ENCODE peak calls at places on chromosome 9, in five cellular contexts. One of them, this sample, is unnamed.

GRCh38 chr9:93087971-93088655 is 7.9 kb upstream of the CARD19 start:
- DNase-seq in esophagus squamous epithelium: no peak
- DNase-seq in uterus: peak
- DNase-seq in AG08395: no peak
- DNase-seq in amniotic stem cell: no peak
- DNase-seq in this sample: no peak

GRCh38 chr9:93397664-93398381 is 53.7 kb upstream of the FAM120A start:
- DNase-seq in AG08395: no peak
- DNase-seq in esophagus squamous epithelium: no peak
- DNase-seq in uterus: no peak
- DNase-seq in amniotic stem cell: no peak
- DNase-seq in this sample: no peak

GRCh38 chr9:114482602-114483001 is 22.7 kb downstream of the WHRN start:
- DNase-seq in esophagus squamous epithelium: no peak
- DNase-seq in AG08395: no peak
- DNase-seq in uterus: no peak
- DNase-seq in amniotic stem cell: no peak
- DNase-seq in this sample: no peak

GRCh38 chr9:28899926-28900325 is 1326.6 kb upstream of the C9orf72 start:
- DNase-seq in AG08395: no peak
- DNase-seq in amniotic stem cell: no peak
- DNase-seq in uterus: no peak
- DNase-seq in esophagus squamous epithelium: no peak
- DNase-seq in this sample: no peak

GRCh38 chr9:31304576-31304975 is 1079.9 kb upstream of the ACO1 start:
- DNase-seq in uterus: no peak
- DNase-seq in esophagus squamous epithelium: no peak
- DNase-seq in amniotic stem cell: peak
- DNase-seq in AG08395: no peak
- DNase-seq in this sample: no peak

GRCh38 chr9:94643176-94643575 is 3.9 kb upstream of the FBP1 start:
- DNase-seq in uterus: no peak
- DNase-seq in esophagus squamous epithelium: no peak
- DNase-seq in AG08395: no peak
- DNase-seq in amniotic stem cell: no peak
- DNase-seq in this sample: no peak

GRCh38 chr9:95970356-95970755 is 94.9 kb downstream of the ERCC6L2 start:
- DNase-seq in uterus: no peak
- DNase-seq in esophagus squamous epithelium: no peak
- DNase-seq in amniotic stem cell: no peak
- DNase-seq in AG08395: no peak
- DNase-seq in this sample: no peak

GRCh38 chr9:137252555-137253506 is 1.7 kb downstream of the STPG3 start:
- DNase-seq in uterus: no peak
- DNase-seq in esophagus squamous epithelium: no peak
- DNase-seq in AG08395: no peak
- DNase-seq in amniotic stem cell: no peak
- DNase-seq in this sample: no peak

GRCh38 chr9:27539479-27540441 is 10.1 kb upstream of the MOB3B start:
- DNase-seq in esophagus squamous epithelium: no peak
- DNase-seq in amniotic stem cell: no peak
- DNase-seq in uterus: peak
- DNase-seq in AG08395: peak
- DNase-seq in this sample: peak

This sample was measured in ascending aorta.